ENCODE peak calls at places on chromosomes 3 and 15, in nine cellular contexts. U is prostate gland, V is right atrium auricular region, K is HFFc6, H is fibroblast of mammary gland, M is progenitor cell of endocrine pancreas, E is IMR-90, A is SK-N-SH, P is PC-3. C is an unnamed sample.

GRCh38 chr3:133928903-133929607 is 33.4 kb upstream of the RAB6B start:
- DNase-seq in V (peak; percentile 28), H (no peak), M (no peak), U (no peak), A (no peak), K (no peak), P (no peak), E (no peak), C (no peak)

GRCh38 chr3:124893526-124893925 is 6.4 kb upstream of the ITGB5 start:
- DNase-seq in M (no peak), E (no peak), V (no peak), K (no peak), H (no peak), P (no peak), U (peak; percentile 34), A (no peak), C (no peak)

GRCh38 chr3:153977148-153977547 is 144.0 kb upstream of the ARHGEF26 start:
- DNase-seq in K (no peak), E (no peak), M (no peak), V (peak; percentile 64), A (no peak), P (peak; percentile 47), H (peak; percentile 54), U (peak; percentile 23), C (peak; percentile 84)

GRCh38 chr15:72785452-72786243 is 2.1 kb upstream of the ADPGK start:
- DNase-seq in U (no peak), P (no peak), K (peak; percentile 18), E (peak; percentile 74), H (peak; percentile 45), A (no peak), V (no peak), M (no peak), C (no peak)

GRCh38 chr3:20055020-20055775 is 15.0 kb downstream of the KAT2B start:
- DNase-seq in K (no peak), A (peak; percentile 23), H (no peak), U (no peak), V (no peak), M (no peak), E (no peak), P (no peak), C (no peak)

GRCh38 chr3:13379191-13379830 is 40.8 kb downstream of the NUP210 start:
- DNase-seq in U (no peak), A (no peak), E (peak; percentile 84), M (no peak), P (peak; percentile 37), H (peak; percentile 64), K (peak; percentile 85), V (peak; percentile 62), C (peak; percentile 58)

GRCh38 chr15:76391309-76391708 is 54.7 kb downstream of the ISL2 start:
- DNase-seq in H (no peak), E (peak; percentile 19), M (no peak), A (no peak), P (peak; percentile 63), K (no peak), V (no peak), U (no peak), C (no peak)

GRCh38 chr3:188940213-188940914 is 231.4 kb upstream of the TPRG1 start:
- DNase-seq in M (no peak), U (no peak), H (no peak), P (no peak), K (no peak), E (no peak), A (no peak), V (no peak), C (peak; percentile 54)

GRCh38 chr3:116000315-116000714 is 377.0 kb downstream of the GAP43 start:
- DNase-seq in U (no peak), H (peak; percentile 99), V (no peak), M (no peak), A (no peak), K (peak; percentile 88), P (peak; percentile 93), E (peak; percentile 99), C (peak; percentile 84)

GRCh38 chr15:77907824-77908751 is 169.4 kb downstream of the TBC1D2B start:
- DNase-seq in A (no peak), E (peak; percentile 18), V (no peak), U (peak; percentile 15), K (peak; percentile 50), P (peak; percentile 60), M (no peak), H (peak; percentile 33), C (peak; percentile 37)

GRCh38 chr15:100124936-100125626 is 216.7 kb downstream of the ADAMTS17 start:
- DNase-seq in H (no peak), V (no peak), U (no peak), E (no peak), A (no peak), K (no peak), P (no peak), M (no peak), C (no peak)

GRCh38 chr3:71062920-71063767 is 520.4 kb downstream of the FOXP1 start:
- DNase-seq in V (no peak), M (no peak), H (peak; percentile 67), P (peak; percentile 56), U (no peak), E (peak; percentile 65), A (peak; percentile 9), K (no peak), C (peak; percentile 38)

GRCh38 chr3:134840459-134840858 is 45.4 kb downstream of the EPHB1 start:
- DNase-seq in M (no peak), V (no peak), P (peak; percentile 82), U (no peak), E (no peak), K (no peak), H (no peak), A (no peak), C (no peak)

GRCh38 chr15:67090297-67091072 is 25.1 kb downstream of the SMAD3 start:
- DNase-seq in V (no peak), K (no peak), A (no peak), P (no peak), H (peak; percentile 82), M (no peak), E (no peak), U (no peak), C (no peak)

GRCh38 chr3:17985658-17986392 is 243.4 kb upstream of the TBC1D5 start:
- DNase-seq in U (no peak), E (no peak), V (no peak), P (peak; percentile 40), M (no peak), A (no peak), K (no peak), H (no peak), C (no peak)

GRCh38 chr3:17982211-17982880 is 239.9 kb upstream of the TBC1D5 start:
- DNase-seq in E (no peak), U (no peak), H (no peak), P (peak; percentile 36), K (no peak), M (no peak), A (no peak), V (no peak), C (no peak)

GRCh38 chr3:17986393-17986816 is 244.0 kb upstream of the TBC1D5 start:
- DNase-seq in A (no peak), H (no peak), U (no peak), E (no peak), M (no peak), P (no peak), K (no peak), V (no peak), C (no peak)

GRCh38 chr3:17979911-17980310 is 237.5 kb upstream of the TBC1D5 start:
- DNase-seq in A (no peak), V (no peak), U (no peak), E (no peak), P (no peak), M (no peak), K (no peak), H (no peak), C (no peak)

DNA sequence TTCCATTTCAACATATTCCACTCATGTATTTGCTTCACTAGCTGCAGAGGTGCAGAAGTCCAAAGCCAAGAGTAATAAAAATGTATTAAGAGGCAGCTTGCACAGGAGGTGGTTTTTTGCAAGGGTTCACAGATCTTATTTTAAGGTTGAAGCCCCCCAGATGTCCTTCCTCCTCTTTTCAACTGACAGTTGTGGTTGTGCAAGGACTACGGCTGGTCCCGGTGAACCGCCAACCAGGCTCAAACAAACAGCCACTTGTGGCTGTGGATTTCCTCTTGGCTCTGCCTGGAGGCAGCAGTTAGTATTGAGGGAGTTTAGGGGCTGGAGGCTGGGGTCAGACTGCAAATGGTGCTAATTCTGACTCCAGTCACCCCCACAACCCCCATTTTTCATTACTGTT is 240.7 kb upstream of the TBC1D5 start:
- DNase-seq in P (no peak), H (no peak), U (no peak), A (no peak), V (no peak), E (no peak), K (no peak), M (no peak), C (no peak)
- TF ChIP-seq CTCF in P (no peak), H (no peak), U (no peak), A (no peak), V (no peak), E (no peak), K (no peak), M (no peak), C (no peak)

GRCh38 chr3:179563298-179563934 is 690 bp downstream of the ACTL6A start:
- DNase-seq in K (peak; percentile 85), E (peak; percentile 73), A (peak; percentile 66), M (peak; percentile 69), U (peak; percentile 43), H (peak; percentile 72), P (peak; percentile 69), V (peak; percentile 69), C (peak; percentile 77)
- TF ChIP-seq CTCF in K (peak; percentile 74), E (peak; percentile 53), A (peak; percentile 48), M (peak; percentile 59), U (peak; percentile 65), H (peak; percentile 35), P (peak; percentile 37), V (peak; percentile 57), C (peak; percentile 53)

DNA sequence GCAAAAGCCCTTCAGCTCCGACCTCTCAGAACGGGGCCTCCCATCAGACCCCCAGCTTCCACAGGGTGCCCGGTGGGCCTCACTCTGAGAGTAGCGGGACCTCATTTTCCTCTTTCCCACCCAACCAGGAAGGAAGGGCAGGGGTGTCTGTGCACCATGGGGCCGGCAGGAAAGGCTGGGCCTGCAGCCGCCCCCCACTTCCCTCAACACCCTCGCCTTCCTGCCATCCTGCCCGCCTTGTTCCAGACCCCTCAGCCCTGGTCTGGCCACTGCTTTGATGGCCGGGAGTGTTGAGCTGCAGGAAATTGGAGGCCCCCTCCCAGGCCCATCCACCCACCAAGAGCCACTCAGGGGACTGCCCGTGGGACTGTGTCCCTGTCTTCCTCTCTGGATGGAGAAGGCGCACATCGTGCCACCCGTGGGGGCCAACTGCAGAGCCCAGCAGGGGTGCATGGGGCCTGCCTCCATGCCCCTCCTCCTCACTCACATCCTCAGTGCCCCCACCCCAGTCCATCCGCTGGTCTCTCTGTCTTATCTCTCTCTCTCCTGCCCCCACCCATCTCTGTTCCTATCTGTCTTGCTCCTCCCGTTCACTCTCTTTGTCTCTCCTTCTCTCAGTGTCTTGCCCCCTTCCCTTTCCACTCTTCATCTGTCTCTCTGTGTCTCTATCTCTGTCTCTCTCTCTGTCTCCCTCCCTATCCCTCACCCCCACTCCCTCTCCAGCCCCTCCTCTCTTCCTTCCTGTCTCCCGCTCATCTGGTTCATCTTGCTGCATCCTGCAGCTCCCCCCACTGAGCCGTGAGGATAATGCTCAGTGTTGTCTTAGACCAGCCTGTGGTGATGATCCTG is 1.8 kb upstream of the PLXND1 start:
- DNase-seq in V (no peak), A (peak; percentile 72), H (peak; percentile 76), K (no peak), E (peak; percentile 69), M (no peak), P (peak; percentile 6), U (no peak), C (peak; percentile 73)
- TF ChIP-seq CTCF in V (peak; percentile 43), A (peak; percentile 50), H (peak; percentile 42), K (peak; percentile 28), E (peak; percentile 49), M (no peak), P (peak; percentile 33), U (no peak), C (peak; percentile 24)

GRCh38 chr3:2921903-2922302 is 188.3 kb downstream of the IL5RA start:
- DNase-seq in H (peak; percentile 22), M (no peak), U (no peak), P (no peak), K (no peak), A (peak; percentile 66), V (no peak), E (no peak), C (peak; percentile 1)
- TF ChIP-seq CTCF in H (peak; percentile 31), M (peak; percentile 64), U (peak; percentile 21), P (peak; percentile 34), K (peak; percentile 20), A (peak; percentile 28), V (peak; percentile 63), E (peak; percentile 30), C (peak; percentile 2)